ENCODE peak calls at places on chromosomes 13 and 19, in ten cellular contexts. S, F, I, C, V, O, W, L, J and N are unnamed samples.

GRCh38 chr13:107075576-107075975 is 507.6 kb upstream of the ARGLU1 start:
- DNase-seq in S (no peak), F (no peak), I (no peak), C (no peak), V (no peak), O (no peak), W (no peak), L (peak), J (no peak), N (no peak)

GRCh38 chr13:71525004-71525403 is 342.0 kb downstream of the DACH1 start:
- DNase-seq in S (no peak), F (no peak), I (no peak), C (no peak), V (no peak), O (no peak), W (no peak), L (no peak), J (peak), N (no peak)

GRCh38 chr13:26708007-26708297 is 52.6 kb downstream of the GPR12 start:
- DNase-seq in S (no peak), F (no peak), I (no peak), C (no peak), V (no peak), O (no peak), W (no peak), L (no peak), J (no peak), N (no peak)

GRCh38 chr19:41993612-41994483 is at the start of gene ATP1A3:
- DNase-seq in S (peak), F (peak), I (peak), C (no peak), V (peak), O (peak), W (peak), L (peak), J (peak), N (peak)

GRCh38 chr13:62377838-62378237 is 962.2 kb upstream of the PCDH20 start:
- DNase-seq in S (no peak), F (no peak), I (no peak), C (no peak), V (no peak), O (no peak), W (no peak), L (no peak), J (no peak), N (no peak)

GRCh38 chr19:16587031-16588023 is 15.1 kb upstream of the SLC35E1 start:
- DNase-seq in S (peak), F (no peak), I (no peak), C (no peak), V (peak), O (peak), W (no peak), L (no peak), J (peak), N (no peak)

GRCh38 chr19:6476155-6476895 is 5.3 kb downstream of the DENND1C start:
- DNase-seq in S (peak), F (peak), I (no peak), C (peak), V (peak), O (peak), W (peak), L (peak), J (peak), N (peak)

GRCh38 chr13:23806874-23807522 is 82.2 kb downstream of the MIPEP start:
- DNase-seq in S (no peak), F (no peak), I (no peak), C (no peak), V (no peak), O (no peak), W (no peak), L (no peak), J (no peak), N (no peak)

GRCh38 chr13:106274551-106275208 is 260.8 kb downstream of the EFNB2 start:
- DNase-seq in S (no peak), F (no peak), I (no peak), C (no peak), V (no peak), O (peak), W (no peak), L (no peak), J (no peak), N (no peak)

GRCh38 chr13:76730220-76730619 is 156.0 kb downstream of the KCTD12 start:
- DNase-seq in S (no peak), F (no peak), I (no peak), C (no peak), V (no peak), O (peak), W (no peak), L (no peak), J (no peak), N (no peak)

GRCh38 chr13:52921194-52921593 is 72.8 kb upstream of the PCDH8 start:
- DNase-seq in S (no peak), F (no peak), I (no peak), C (no peak), V (no peak), O (no peak), W (no peak), L (no peak), J (no peak), N (no peak)

GRCh38 chr13:74869846-74870245 is 612.1 kb downstream of the TBC1D4 start:
- DNase-seq in S (no peak), F (no peak), I (no peak), C (no peak), V (no peak), O (peak), W (no peak), L (no peak), J (peak), N (no peak)